ENCODE peak calls at places on chromosomes 12 and 14, in five cellular contexts. Q is SK-MEL-5; O is cardiac fibroblast; K is CD4-positive, CD25-positive, alpha-beta regulatory T cell; U is T-helper 22 cell. X is an unnamed sample.

GRCh38 chr12:85872497-85873091 is 1.5 kb upstream of the NTS start:
- DNase-seq in Q (peak), O (peak), K (peak), U (no peak), X (peak)

GRCh38 chr14:61281186-61281676 is at the start of gene TMEM30B:
- DNase-seq in Q (no peak), O (no peak), K (peak), U (peak), X (no peak)

GRCh38 chr12:6423267-6424007 is 21.3 kb upstream of the CD27 start:
- DNase-seq in Q (peak), O (peak), K (peak), U (peak), X (peak)

GRCh38 chr14:55077691-55078151 is 26.3 kb downstream of the MAPK1IP1L start:
- DNase-seq in Q (peak), O (peak), K (no peak), U (no peak), X (no peak)

GRCh38 chr14:50955373-50956043 is 11.2 kb upstream of the PYGL start:
- DNase-seq in Q (peak), O (peak), K (no peak), U (no peak), X (peak)

GRCh38 chr12:39102474-39103209 is 197.3 kb upstream of the CPNE8 start:
- DNase-seq in Q (no peak), O (peak), K (no peak), U (no peak), X (no peak)

GRCh38 chr12:23055004-23055403 is 430.0 kb downstream of the ETNK1 start:
- DNase-seq in Q (peak), O (peak), K (no peak), U (no peak), X (no peak)

GRCh38 chr12:96457191-96457930 is 32.0 kb upstream of the CFAP54 start:
- DNase-seq in Q (no peak), O (peak), K (no peak), U (no peak), X (no peak)

GRCh38 chr12:82862069-82862841 is 175.5 kb downstream of the TMTC2 start:
- DNase-seq in Q (no peak), O (no peak), K (no peak), U (no peak), X (no peak)

GRCh38 chr14:77872152-77872551 is 72.2 kb downstream of the ADCK1 start:
- DNase-seq in Q (no peak), O (no peak), K (no peak), U (no peak), X (no peak)

GRCh38 chr12:25984759-25985158 is 26.3 kb downstream of the RASSF8 start:
- DNase-seq in Q (no peak), O (no peak), K (no peak), U (no peak), X (no peak)

GRCh38 chr12:67773896-67774295 is 125.4 kb downstream of the DYRK2 start:
- DNase-seq in Q (no peak), O (no peak), K (no peak), U (no peak), X (no peak)

GRCh38 chr12:119780786-119781434 is 96.2 kb downstream of the CIT start:
- DNase-seq in Q (peak), O (peak), K (no peak), U (no peak), X (peak)

GRCh38 chr14:58626441-58626840 is 11.3 kb upstream of the DACT1 start:
- DNase-seq in Q (peak), O (peak), K (no peak), U (no peak), X (no peak)

GRCh38 chr12:14576896-14577295 is 9.2 kb upstream of the PLBD1 start:
- DNase-seq in Q (no peak), O (no peak), K (no peak), U (no peak), X (no peak)

GRCh38 chr14:77607741-77608302 is 8.6 kb downstream of the SPTLC2 start:
- DNase-seq in Q (no peak), O (no peak), K (no peak), U (no peak), X (no peak)

GRCh38 chr14:36996133-36996856 is 176.1 kb downstream of the SLC25A21 start:
- DNase-seq in Q (no peak), O (peak), K (no peak), U (no peak), X (no peak)

GRCh38 chr12:82803201-82803600 is 116.5 kb downstream of the TMTC2 start:
- DNase-seq in Q (peak), O (no peak), K (no peak), U (no peak), X (no peak)

GRCh38 chr12:17076335-17076734 is 470.4 kb upstream of the LMO3 start:
- DNase-seq in Q (no peak), O (no peak), K (no peak), U (no peak), X (peak)

GRCh38 chr12:66533767-66534166 is 145.1 kb downstream of the GRIP1 start:
- DNase-seq in Q (no peak), O (no peak), K (no peak), U (no peak), X (no peak)

GRCh38 chr14:21257395-21258193 is 11.6 kb downstream of the HNRNPC start:
- DNase-seq in Q (no peak), O (no peak), K (no peak), U (no peak), X (no peak)

GRCh38 chr14:58805057-58805456 is 167.3 kb downstream of the DACT1 start:
- DNase-seq in Q (no peak), O (no peak), K (no peak), U (no peak), X (no peak)

GRCh38 chr14:91154851-91155625 is 41.2 kb downstream of the DGLUCY start:
- DNase-seq in Q (no peak), O (peak), K (no peak), U (no peak), X (peak)

GRCh38 chr14:84323963-84324362 is 1206.0 kb upstream of the FLRT2 start:
- DNase-seq in Q (no peak), O (peak), K (no peak), U (no peak), X (no peak)

GRCh38 chr12:6664902-6665301 is 2.0 kb upstream of the ING4 start:
- DNase-seq in Q (no peak), O (peak), K (no peak), U (no peak), X (no peak)

GRCh38 chr12:59698599-59698998 is 102.8 kb downstream of the SLC16A7 start:
- DNase-seq in Q (peak), O (peak), K (no peak), U (no peak), X (no peak)

GRCh38 chr12:118357327-118358007 is 15.2 kb downstream of the TAOK3 start:
- DNase-seq in Q (peak), O (peak), K (peak), U (no peak), X (no peak)

GRCh38 chr14:71271166-71271945 is 364.1 kb downstream of the PCNX1 start:
- DNase-seq in Q (no peak), O (no peak), K (no peak), U (no peak), X (no peak)

GRCh38 chr12:131119936-131120335 is 166.2 kb downstream of the ADGRD1 start:
- DNase-seq in Q (no peak), O (no peak), K (no peak), U (no peak), X (no peak)

GRCh38 chr12:115661103-115661502 is 616.4 kb downstream of the MED13L start:
- DNase-seq in Q (no peak), O (peak), K (no peak), U (no peak), X (no peak)

GRCh38 chr12:33427071-33427470 is 12.5 kb downstream of the SYT10 start:
- DNase-seq in Q (peak), O (peak), K (no peak), U (no peak), X (no peak)

GRCh38 chr14:65230287-65230728 is 128.0 kb upstream of the MAX start:
- DNase-seq in Q (peak), O (peak), K (no peak), U (no peak), X (no peak)

GRCh38 chr12:95637471-95638155 is 86.3 kb upstream of the USP44 start:
- DNase-seq in Q (no peak), O (peak), K (no peak), U (no peak), X (peak)

GRCh38 chr12:116880213-116880816 is 926 bp downstream of the HRK start:
- DNase-seq in Q (no peak), O (peak), K (no peak), U (no peak), X (no peak)

GRCh38 chr12:47870175-47870781 is 34.5 kb downstream of the VDR start:
- DNase-seq in Q (peak), O (peak), K (no peak), U (no peak), X (no peak)